ENCODE peak calls at places on chromosome 11, in ten cellular contexts. J is SK-MEL-5; Z is naive B cell; Y is naive thymus-derived CD4-positive, alpha-beta T cell; M is lung microvascular endothelial cell; D is left colon; X is stimulated activated CD4-positive, alpha-beta T cell treated with anti-CD3 and anti-CD28 coated beads, Interleukin-1b, Interleukin-23, amount 100 ng/mL, for 24 hours; H is fibroblast of gingiva; O is astrocyte of the cerebellum; Q is ELR. F is an unnamed sample.

GRCh38 chr11:101103431-101103830 is 26.2 kb downstream of the PGR start:
- DNase-seq in J (no peak), Z (no peak), Y (no peak), M (no peak), D (no peak), X (no peak), H (no peak), O (no peak), Q (no peak), F (no peak)

GRCh38 chr11:126265801-126266200 is 2.9 kb downstream of the SRPRA start:
- DNase-seq in J (peak), Z (no peak), Y (no peak), M (peak), D (no peak), X (no peak), H (peak), O (no peak), Q (peak), F (no peak)

GRCh38 chr11:74055938-74056337 is 47.1 kb upstream of the UCP3 start:
- DNase-seq in J (peak), Z (no peak), Y (no peak), M (peak), D (no peak), X (no peak), H (peak), O (peak), Q (peak), F (no peak)

GRCh38 chr11:130897262-130898182 is 18.8 kb downstream of the SNX19 start:
- DNase-seq in J (no peak), Z (no peak), Y (no peak), M (peak), D (peak), X (no peak), H (peak), O (peak), Q (peak), F (no peak)

GRCh38 chr11:70024036-70024772 is 53.9 kb upstream of the ANO1 start:
- DNase-seq in J (no peak), Z (no peak), Y (no peak), M (no peak), D (no peak), X (no peak), H (no peak), O (no peak), Q (no peak), F (no peak)

GRCh38 chr11:128497057-128497957 is 90.1 kb downstream of the ETS1 start:
- DNase-seq in J (peak), Z (peak), Y (no peak), M (peak), D (no peak), X (no peak), H (peak), O (peak), Q (peak), F (peak)

GRCh38 chr11:61514050-61514917 is 5.7 kb downstream of the LRRC10B start:
- DNase-seq in J (peak), Z (no peak), Y (no peak), M (no peak), D (no peak), X (no peak), H (no peak), O (no peak), Q (no peak), F (no peak)

GRCh38 chr11:4606231-4607015 is 1.6 kb downstream of the TRIM68 start:
- DNase-seq in J (no peak), Z (no peak), Y (no peak), M (peak), D (no peak), X (no peak), H (peak), O (peak), Q (no peak), F (no peak)

GRCh38 chr11:494761-495536 is 12.1 kb downstream of the RNH1 start:
- DNase-seq in J (no peak), Z (no peak), Y (no peak), M (no peak), D (no peak), X (no peak), H (no peak), O (no peak), Q (no peak), F (no peak)

GRCh38 chr11:73201249-73201648 is 16.8 kb upstream of the P2RY2 start:
- DNase-seq in J (no peak), Z (no peak), Y (no peak), M (no peak), D (peak), X (no peak), H (peak), O (no peak), Q (no peak), F (no peak)